ENCODE peak calls at places on chromosome 13, in five cellular contexts. O is Peyer's patch, R is cardiac muscle cell, S is heart right ventricle, N is GM12878. X is an unnamed sample.

GRCh38 chr13:20412761-20413355 is 112.8 kb downstream of the CRYL1 start:
- DNase-seq in N (no peak), R (no peak), S (no peak), O (no peak), X (no peak)

GRCh38 chr13:35470671-35471465 is 5.6 kb downstream of the MAB21L1 start:
- DNase-seq in O (peak; percentile 50), S (peak; percentile 60), R (peak; percentile 68), N (no peak), X (no peak)

GRCh38 chr13:80823472-80823871 is 482.5 kb upstream of the SPRY2 start:
- DNase-seq in O (no peak), R (no peak), N (no peak), S (no peak), X (no peak)

GRCh38 chr13:111049791-111050538 is 65.1 kb upstream of the ARHGEF7 start:
- DNase-seq in R (peak; percentile 11), S (peak; percentile 33), N (no peak), O (no peak), X (no peak)

GRCh38 chr13:95556981-95557380 is 4.5 kb downstream of the CLDN10 start:
- DNase-seq in R (no peak), S (no peak), N (no peak), O (no peak), X (no peak)

GRCh38 chr13:44249439-44249838 is 124.2 kb upstream of the SERP2 start:
- DNase-seq in R (no peak), O (no peak), N (no peak), S (peak; percentile 59), X (no peak)

GRCh38 chr13:66344770-66345367 is 885.3 kb downstream of the PCDH9 start:
- DNase-seq in O (no peak), R (no peak), S (no peak), N (no peak), X (no peak)

GRCh38 chr13:101018720-101019119 is 344.1 kb upstream of the TMTC4 start:
- DNase-seq in R (no peak), S (no peak), N (no peak), O (no peak), X (no peak)

GRCh38 chr13:98532254-98532653 is 44.7 kb downstream of the STK24 start:
- DNase-seq in O (no peak), N (no peak), S (no peak), R (no peak), X (no peak)

DNA sequence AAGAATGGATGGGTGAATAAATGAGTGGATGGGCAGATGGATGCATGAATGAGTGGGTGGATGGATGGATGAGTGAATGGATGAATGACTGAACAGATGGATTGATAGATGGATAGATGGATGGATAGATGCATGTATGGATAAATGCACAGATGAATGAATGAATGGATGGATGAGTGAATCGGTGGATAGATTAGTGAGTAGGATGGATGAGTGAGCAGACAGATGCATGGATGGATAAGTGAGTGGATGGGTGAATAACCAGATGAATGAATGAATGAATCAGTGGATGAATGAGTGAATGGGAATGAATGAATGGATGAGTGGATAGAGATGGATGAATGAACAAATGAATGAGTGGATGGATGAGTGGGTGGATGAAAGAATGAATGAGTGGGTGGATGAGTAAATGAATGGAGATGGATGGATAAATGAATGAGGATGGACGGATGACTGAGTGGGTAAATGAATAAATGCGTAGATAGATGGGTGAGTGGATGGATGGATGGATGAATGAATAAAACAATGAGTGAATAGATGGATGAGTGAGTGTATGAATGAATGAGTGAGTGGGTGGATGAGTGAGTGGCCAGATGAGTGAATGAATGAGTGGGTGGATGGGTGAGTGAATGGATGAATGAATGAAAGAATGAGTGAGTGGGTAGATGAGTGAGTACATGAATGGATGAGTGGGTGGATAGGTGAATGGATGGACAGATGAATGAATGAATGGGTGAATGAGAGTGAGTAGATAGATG is 13.0 kb downstream of the GAS6 start:
- DNase-seq in O (no peak), N (no peak), R (no peak), S (no peak), X (no peak)
- H3K4me1 ChIP-seq in O (peaks cover 20% of the 10 kb centered on the region), N (no peaks in the 10 kb centered on the region), R (no peaks in the 10 kb centered on the region), S (peaks cover 80% of the 10 kb centered on the region), X (peaks cover 21% of the 10 kb centered on the region)

GRCh38 chr13:47120284-47120683 is 223.4 kb upstream of the HTR2A start:
- DNase-seq in S (no peak), O (no peak), R (no peak), N (no peak), X (no peak)
- H3K27ac ChIP-seq in S (no peak overlapping the region), O (no peak overlapping the region), R (no peak overlapping the region), N (no peak overlapping the region), X (no peak overlapping the region)

DNA sequence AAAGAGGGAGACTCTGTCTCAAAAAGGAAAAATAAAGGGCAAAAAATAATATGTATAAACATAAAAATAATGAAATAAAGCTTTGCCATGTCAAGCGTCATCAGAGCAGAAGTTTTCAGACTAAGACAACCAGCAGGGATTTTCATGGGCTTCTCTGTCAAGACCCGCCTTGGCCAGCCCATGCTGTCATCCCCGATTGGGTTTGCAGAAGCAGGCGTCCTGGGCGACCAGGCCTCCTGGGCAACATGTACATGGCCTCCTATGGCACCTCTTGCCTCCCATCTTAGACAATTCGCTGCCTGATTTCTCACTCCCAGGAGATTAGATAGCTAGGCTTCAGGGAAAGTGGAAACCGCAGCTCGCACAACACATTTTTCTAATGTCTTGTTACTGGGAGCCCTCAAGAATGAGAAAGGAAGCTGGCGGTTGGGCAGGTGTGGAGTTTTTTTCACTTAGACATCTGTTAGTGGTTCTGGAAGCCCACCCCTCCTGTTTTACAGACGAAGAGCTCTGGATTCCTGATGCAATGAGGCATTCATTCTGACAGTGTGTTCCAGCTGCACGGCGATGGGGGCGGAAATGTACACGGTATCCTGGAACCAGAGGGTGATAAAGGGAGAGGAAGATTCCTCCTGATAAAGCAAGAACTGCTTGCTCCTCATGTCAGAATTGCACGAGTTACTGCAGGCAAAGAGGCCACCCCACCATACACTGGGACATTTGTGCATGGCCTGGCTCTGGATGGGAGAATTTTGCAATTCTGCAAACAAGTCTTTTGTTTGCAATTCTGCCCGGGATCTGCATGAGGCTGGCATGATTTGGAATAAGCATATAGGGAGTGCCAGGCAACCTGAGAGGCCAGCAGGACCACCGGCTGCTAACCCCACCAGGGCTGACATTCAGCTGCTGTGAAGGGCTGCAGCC is 47.4 kb upstream of the KATNAL1 start:
- DNase-seq in S (no peak), R (no peak), O (no peak), N (no peak), X (no peak)
- H3K4me1 ChIP-seq in S (peaks cover 9% of the 10 kb centered on the region), R (no peaks in the 10 kb centered on the region), O (no peaks in the 10 kb centered on the region), N (no peaks in the 10 kb centered on the region), X (no peaks in the 10 kb centered on the region)

DNA sequence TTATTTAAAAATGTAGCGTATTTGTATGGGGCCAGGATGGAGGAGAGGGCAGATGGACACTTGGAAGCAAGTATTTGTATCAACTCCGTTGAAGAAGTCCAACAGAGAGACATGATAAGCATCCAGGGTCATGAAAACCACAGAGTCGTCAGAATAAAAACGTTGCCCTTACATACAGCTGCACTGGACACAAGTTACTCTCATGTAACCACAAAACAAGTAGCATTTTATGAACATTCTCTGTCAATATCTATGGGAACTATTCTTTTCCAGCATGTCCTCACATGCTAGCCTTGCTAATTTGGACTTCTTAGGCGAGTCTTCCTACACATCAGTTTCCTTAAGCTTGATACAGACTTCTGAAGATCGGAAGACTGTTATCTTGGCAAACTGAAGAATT is 35.0 kb downstream of the EFNB2 start:
- DNase-seq in O (no peak), N (no peak), S (no peak), R (no peak), X (no peak)
- H3K27ac ChIP-seq in O (no peak overlapping the region), N (no peak overlapping the region), S (no peak overlapping the region), R (no peak overlapping the region), X (no peak overlapping the region)

GRCh38 chr13:113534236-113534860 is 43.8 kb upstream of the DCUN1D2 start:
- DNase-seq in S (no peak), O (no peak), N (no peak), R (no peak), X (no peak)
- H3K4me1 ChIP-seq in S (peaks cover 12% of the 10 kb centered on the region), O (no peaks in the 10 kb centered on the region), N (no peaks in the 10 kb centered on the region), R (peaks cover 19% of the 10 kb centered on the region), X (no peaks in the 10 kb centered on the region)

DNA sequence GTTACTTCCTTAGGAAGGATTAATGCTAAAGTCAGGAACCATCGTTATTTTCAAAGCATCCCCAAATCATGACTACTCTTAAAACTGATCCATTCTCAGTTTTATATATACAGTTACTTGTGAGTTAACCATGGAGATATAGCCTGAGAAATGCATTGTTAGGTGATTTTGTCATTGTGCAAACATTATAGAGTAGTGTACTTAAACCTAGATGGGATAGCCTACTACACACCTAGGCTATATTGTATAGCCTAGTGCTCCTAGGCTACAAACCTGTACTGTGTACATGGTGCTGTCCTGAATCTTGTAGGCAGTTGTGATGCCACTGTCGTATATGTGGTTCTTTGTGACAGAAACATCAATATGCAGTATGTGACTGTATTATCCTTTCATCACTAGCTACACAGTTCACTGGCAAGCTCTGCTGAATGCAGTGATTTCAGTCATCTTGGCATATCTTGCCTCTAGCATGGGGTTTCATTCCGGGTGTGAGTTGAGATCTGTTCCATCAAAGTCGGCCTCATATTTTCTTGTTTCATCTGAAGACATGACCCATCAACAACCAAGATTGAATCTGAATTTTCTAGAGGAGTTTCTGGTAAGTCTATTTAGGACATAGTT is 45.3 kb downstream of the CDK8 start:
- DNase-seq in R (no peak), O (no peak), N (no peak), S (no peak), X (no peak)
- H3K27ac ChIP-seq in R (no peak overlapping the region), O (no peak overlapping the region), N (no peak overlapping the region), S (no peak overlapping the region), X (no peak overlapping the region)